ENCODE peak calls at places on chromosome 4, in six cellular contexts. O is HEK293T, E is A549, X is HepG2, U is K562, N is GM12878. G is an unnamed sample.

GRCh38 chr4:1459081-1459480 is 52.8 kb upstream of the NKX1-1 start:
- DNase-seq in X (no peak), E (no peak), O (no peak), U (no peak), N (no peak), G (no peak)

GRCh38 chr4:130703211-130703920 is 1607.4 kb downstream of the C4orf33 start:
- DNase-seq in U (no peak), X (no peak), N (no peak), E (no peak), O (no peak), G (no peak)

GRCh38 chr4:113106076-113106475 is 56.6 kb downstream of the ANK2 start:
- DNase-seq in X (peak), O (peak), U (no peak), E (peak), N (no peak), G (peak)

GRCh38 chr4:44725166-44725565 is 1.2 kb downstream of the GNPDA2 start:
- DNase-seq in O (no peak), U (no peak), X (no peak), E (no peak), N (no peak), G (peak)

GRCh38 chr4:42412251-42412650 is 15.0 kb downstream of the SHISA3 start:
- DNase-seq in X (no peak), U (no peak), E (no peak), N (no peak), O (no peak), G (peak)

GRCh38 chr4:185481390-185481789 is 9.9 kb upstream of the CCDC110 start:
- DNase-seq in X (no peak), N (no peak), O (no peak), U (no peak), E (no peak), G (no peak)

GRCh38 chr4:102663073-102663472 is 97.7 kb downstream of the MANBA start:
- DNase-seq in E (no peak), U (no peak), O (no peak), X (no peak), N (no peak), G (peak)

GRCh38 chr4:138576684-138577083 is 334.5 kb upstream of the SLC7A11 start:
- DNase-seq in N (no peak), E (peak), X (peak), O (peak), U (peak), G (peak)

GRCh38 chr4:76434901-76435688 is at the start of gene SHROOM3:
- DNase-seq in X (no peak), O (no peak), U (no peak), N (no peak), E (no peak), G (no peak)

GRCh38 chr4:176340871-176341685 is 21.3 kb downstream of the SPCS3 start:
- DNase-seq in O (peak), N (no peak), E (peak), U (peak), X (peak), G (peak)

GRCh38 chr4:158610790-158611189 is 60.9 kb downstream of the C4orf46 start:
- DNase-seq in E (no peak), N (no peak), X (no peak), U (no peak), O (no peak), G (peak)

GRCh38 chr4:177051473-177052060 is 258.1 kb upstream of the NEIL3 start:
- DNase-seq in U (peak), O (peak), X (peak), E (peak), N (no peak), G (peak)

GRCh38 chr4:82248903-82249632 is 124.7 kb downstream of the HNRNPD start:
- DNase-seq in N (no peak), O (no peak), U (no peak), X (no peak), E (no peak), G (no peak)

GRCh38 chr4:141759796-141760425 is 123.5 kb downstream of the IL15 start:
- DNase-seq in X (no peak), E (no peak), U (no peak), N (no peak), O (no peak), G (peak)

GRCh38 chr4:38310446-38311043 is 350.3 kb downstream of the PTTG2 start:
- DNase-seq in X (no peak), N (peak), U (no peak), O (no peak), E (no peak), G (no peak)

GRCh38 chr4:89110986-89111832 is at the start of gene TIGD2:
- DNase-seq in E (peak), U (peak), O (peak), X (peak), N (peak), G (peak)

GRCh38 chr4:152357206-152357605 is 178.7 kb downstream of the FBXW7 start:
- DNase-seq in E (peak), N (no peak), X (no peak), O (no peak), U (no peak), G (peak)

GRCh38 chr4:135411251-135411650 is 1209.7 kb upstream of the PABPC4L start:
- DNase-seq in E (no peak), X (no peak), O (no peak), U (no peak), N (no peak), G (no peak)

GRCh38 chr4:1247811-1248261 is 1.1 kb downstream of the CTBP1 start:
- DNase-seq in O (peak), N (no peak), E (no peak), U (no peak), X (no peak), G (no peak)

GRCh38 chr4:145703850-145704528 is 24.0 kb downstream of the C4orf51 start:
- DNase-seq in U (no peak), X (no peak), E (no peak), N (no peak), O (no peak), G (no peak)

GRCh38 chr4:158915683-158916241 is 146.9 kb downstream of the FNIP2 start:
- DNase-seq in U (no peak), N (no peak), E (no peak), O (no peak), X (no peak), G (no peak)

GRCh38 chr4:46124773-46125172 is 919 bp upstream of the GABRG1 start:
- DNase-seq in O (no peak), X (no peak), E (no peak), N (no peak), U (peak), G (no peak)

GRCh38 chr4:151197258-151197657 is 79.7 kb upstream of the PRSS48 start:
- DNase-seq in E (no peak), X (no peak), U (no peak), N (no peak), O (no peak), G (no peak)

GRCh38 chr4:80183196-80184052 is 13.9 kb upstream of the PRDM8 start:
- DNase-seq in O (peak), N (no peak), E (no peak), U (no peak), X (no peak), G (no peak)

GRCh38 chr4:80180743-80181142 is 16.6 kb upstream of the PRDM8 start:
- DNase-seq in E (no peak), X (no peak), O (no peak), U (no peak), N (no peak), G (peak)

GRCh38 chr4:80179637-80180161 is 17.6 kb upstream of the PRDM8 start:
- DNase-seq in E (no peak), O (no peak), N (no peak), X (no peak), U (peak), G (no peak)

GRCh38 chr4:80184053-80184790 is 13.1 kb upstream of the PRDM8 start:
- DNase-seq in N (no peak), O (peak), E (peak), X (peak), U (no peak), G (peak)

GRCh38 chr4:80182237-80182866 is 15.0 kb upstream of the PRDM8 start:
- DNase-seq in N (no peak), U (no peak), E (no peak), X (no peak), O (no peak), G (no peak)
- TF ChIP-seq BHLHE40 in N (no peak), U (no peak), E (no peak), X (no peak), O (no peak), G (no peak)

DNA sequence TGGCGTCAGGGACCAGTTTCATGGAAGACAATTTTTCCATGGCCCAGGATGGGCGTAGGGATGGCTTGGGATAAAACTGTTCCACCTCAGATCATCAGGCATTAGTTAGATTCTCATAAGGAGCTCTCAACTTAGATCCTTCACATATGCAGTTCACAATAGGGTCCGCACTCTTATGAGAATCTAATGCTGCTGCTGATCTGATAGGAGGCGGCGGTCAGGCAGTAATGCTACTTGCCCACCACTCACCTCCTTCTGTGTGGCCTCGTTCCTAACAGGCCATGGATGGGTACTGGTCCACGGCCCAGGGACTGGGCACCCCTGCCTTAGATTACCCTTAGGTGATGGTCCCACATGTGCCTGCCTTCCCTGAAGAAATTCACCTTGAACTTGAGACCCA is 28.8 kb upstream of the ENPP6 start:
- DNase-seq in O (no peak), E (no peak), N (no peak), U (no peak), X (no peak), G (no peak)
- TF ChIP-seq BHLHE40 in O (no peak), E (no peak), N (no peak), U (no peak), X (no peak), G (no peak)

GRCh38 chr4:116688536-116688935 is 396.8 kb downstream of the TRAM1L1 start:
- DNase-seq in N (no peak), E (no peak), X (no peak), O (no peak), U (no peak), G (no peak)
- TF ChIP-seq BHLHE40 in N (no peak), E (no peak), X (no peak), O (no peak), U (no peak), G (no peak)

GRCh38 chr4:125639182-125639621 is 324.4 kb downstream of the FAT4 start:
- DNase-seq in E (no peak), N (no peak), X (no peak), U (no peak), O (no peak), G (peak)

GRCh38 chr4:125642645-125643044 is 327.9 kb downstream of the FAT4 start:
- DNase-seq in X (no peak), N (no peak), O (no peak), E (no peak), U (no peak), G (no peak)
- TF ChIP-seq BHLHE40 in X (no peak), N (no peak), O (no peak), E (no peak), U (no peak), G (no peak)

GRCh38 chr4:121554377-121554776 is 142.4 kb downstream of the ANXA5 start:
- DNase-seq in O (no peak), N (no peak), U (no peak), X (no peak), E (no peak), G (no peak)
- TF ChIP-seq BHLHE40 in O (no peak), N (no peak), U (no peak), X (no peak), E (no peak), G (no peak)

DNA sequence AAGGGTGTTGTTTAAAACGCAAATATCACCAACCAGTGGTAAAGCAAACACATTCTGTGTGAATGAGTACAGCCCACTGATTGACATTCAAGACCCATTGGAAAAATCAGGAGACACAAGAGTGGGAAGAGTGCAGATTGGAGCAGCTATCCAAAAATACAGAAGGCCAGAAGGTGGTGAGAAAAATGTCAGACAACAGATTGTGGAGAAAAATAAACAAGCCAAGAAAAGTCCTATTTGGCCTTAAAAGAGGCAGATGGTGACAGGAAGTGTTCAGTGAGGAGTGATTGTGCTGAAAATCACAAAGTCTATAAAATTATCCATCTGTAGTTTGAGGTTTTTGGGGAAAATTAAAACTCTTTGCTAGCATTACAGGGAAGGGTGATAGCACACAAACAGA is 39.3 kb downstream of the CPE start:
- DNase-seq in X (no peak), O (no peak), E (no peak), N (no peak), U (no peak), G (no peak)
- TF ChIP-seq BHLHE40 in X (no peak), O (no peak), E (no peak), N (no peak), U (no peak), G (no peak)

GRCh38 chr4:109955146-109955545 is 42.5 kb downstream of the EGF start:
- DNase-seq in X (no peak), U (no peak), N (no peak), E (no peak), O (no peak), G (no peak)
- TF ChIP-seq BHLHE40 in X (no peak), U (no peak), N (no peak), E (no peak), O (no peak), G (no peak)

GRCh38 chr4:16337936-16338335 is 111.7 kb upstream of the TAPT1 start:
- DNase-seq in E (no peak), N (no peak), U (no peak), X (no peak), O (no peak), G (no peak)
- TF ChIP-seq BHLHE40 in E (no peak), N (no peak), U (no peak), X (no peak), O (no peak), G (no peak)

G was measured in IMR-90.